ENCODE peak calls at places on chromosomes 2 and 18, in four cellular contexts. One of them, this sample, is unnamed.

GRCh38 chr2:23330214-23330613 is 54.8 kb upstream of the KLHL29 start:
- DNase-seq in GM23248: peak
- DNase-seq in IMR-90: peak
- DNase-seq in heart right ventricle: no peak
- DNase-seq in this sample: no peak

GRCh38 chr2:94956797-94957391 is 68.6 kb upstream of the MAL start:
- DNase-seq in heart right ventricle: peak
- DNase-seq in GM23248: peak
- DNase-seq in IMR-90: peak
- DNase-seq in this sample: no peak

GRCh38 chr18:73150199-73150598 is 282.4 kb upstream of the NETO1 start:
- DNase-seq in IMR-90: no peak
- DNase-seq in heart right ventricle: no peak
- DNase-seq in GM23248: no peak
- DNase-seq in this sample: no peak

GRCh38 chr18:76491436-76491800 is 3.6 kb downstream of the ZNF516 start:
- DNase-seq in IMR-90: peak
- DNase-seq in GM23248: peak
- DNase-seq in heart right ventricle: peak
- DNase-seq in this sample: no peak

GRCh38 chr2:103959174-103960125 is 894.5 kb upstream of the POU3F3 start:
- DNase-seq in heart right ventricle: peak
- DNase-seq in IMR-90: no peak
- DNase-seq in GM23248: peak
- DNase-seq in this sample: no peak

GRCh38 chr2:85674417-85674816 is 6.4 kb upstream of the SFTPB start:
- DNase-seq in heart right ventricle: no peak
- DNase-seq in IMR-90: no peak
- DNase-seq in GM23248: peak
- DNase-seq in this sample: no peak

GRCh38 chr2:120914839-120915521 is 179.3 kb downstream of the GLI2 start:
- DNase-seq in heart right ventricle: peak
- DNase-seq in GM23248: peak
- DNase-seq in IMR-90: peak
- DNase-seq in this sample: no peak

GRCh38 chr2:237998530-237998929 is 31.7 kb downstream of the UBE2F start:
- DNase-seq in IMR-90: peak
- DNase-seq in GM23248: peak
- DNase-seq in heart right ventricle: no peak
- DNase-seq in this sample: no peak

GRCh38 chr2:84427235-84428138 is 31.6 kb downstream of the SUCLG1 start:
- DNase-seq in GM23248: peak
- DNase-seq in IMR-90: peak
- DNase-seq in heart right ventricle: no peak
- DNase-seq in this sample: no peak

GRCh38 chr18:42112657-42113420 is 157.8 kb downstream of the PIK3C3 start:
- DNase-seq in heart right ventricle: no peak
- DNase-seq in GM23248: peak
- DNase-seq in IMR-90: no peak
- DNase-seq in this sample: no peak

GRCh38 chr2:102166189-102166845 is 20.5 kb upstream of the IL1RL2 start:
- DNase-seq in IMR-90: peak
- DNase-seq in heart right ventricle: peak
- DNase-seq in GM23248: peak
- DNase-seq in this sample: no peak

DNA sequence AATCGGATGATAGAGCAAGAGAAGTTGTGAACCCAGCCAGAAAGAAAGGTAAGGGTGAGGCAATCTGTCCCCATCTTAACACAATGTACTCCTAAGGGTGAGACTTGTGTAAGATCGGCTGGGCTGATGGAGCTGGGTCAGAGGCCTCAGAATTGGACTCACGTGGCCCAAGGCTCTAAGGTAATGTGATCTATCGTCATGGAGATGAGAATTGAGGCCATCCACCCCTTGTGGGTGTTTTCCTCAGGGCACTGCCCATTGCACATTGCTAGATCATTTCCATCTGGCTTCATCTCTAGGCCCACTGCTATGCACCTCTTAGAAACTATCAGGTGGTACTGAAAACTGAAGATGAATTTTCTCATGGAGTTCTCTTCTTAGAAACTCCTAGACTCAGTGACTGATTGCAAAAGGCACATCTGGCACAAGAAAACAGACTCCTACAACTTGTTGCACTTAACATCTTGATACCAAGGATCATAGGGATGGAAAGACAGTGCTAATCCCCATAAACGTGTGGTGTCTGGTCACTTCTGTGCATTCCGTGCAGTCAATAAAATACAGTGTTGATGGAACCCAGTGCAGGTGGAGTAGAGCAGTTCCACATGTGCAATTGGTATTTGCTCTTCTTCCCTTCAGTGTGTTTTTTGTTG is 228.9 kb upstream of the FOSL2 start:
- DNase-seq in IMR-90: no peak
- DNase-seq in heart right ventricle: no peak
- DNase-seq in GM23248: no peak
- DNase-seq in this sample: no peak
- H3K27ac ChIP-seq in IMR-90: peak
- H3K27ac ChIP-seq in heart right ventricle: peak
- H3K27ac ChIP-seq in GM23248: no peak
- H3K27ac ChIP-seq in this sample: no peak

GRCh38 chr2:203347375-203347774 is 19.2 kb downstream of the ABI2 start:
- DNase-seq in heart right ventricle: no peak
- DNase-seq in IMR-90: no peak
- DNase-seq in GM23248: no peak
- DNase-seq in this sample: no peak

GRCh38 chr2:203354966-203355365 is 26.8 kb downstream of the ABI2 start:
- DNase-seq in GM23248: no peak
- DNase-seq in heart right ventricle: no peak
- DNase-seq in IMR-90: no peak
- DNase-seq in this sample: no peak

GRCh38 chr2:203352604-203353255 is 24.5 kb downstream of the ABI2 start:
- DNase-seq in heart right ventricle: no peak
- DNase-seq in GM23248: no peak
- DNase-seq in IMR-90: no peak
- DNase-seq in this sample: no peak
- H3K27ac ChIP-seq in heart right ventricle: no peak
- H3K27ac ChIP-seq in GM23248: no peak
- H3K27ac ChIP-seq in IMR-90: no peak
- H3K27ac ChIP-seq in this sample: no peak

GRCh38 chr2:63898839-63899238 is 57.1 kb downstream of the UGP2 start:
- DNase-seq in GM23248: no peak
- DNase-seq in heart right ventricle: no peak
- DNase-seq in IMR-90: no peak
- DNase-seq in this sample: no peak
- H3K27ac ChIP-seq in GM23248: no peak
- H3K27ac ChIP-seq in heart right ventricle: no peak
- H3K27ac ChIP-seq in IMR-90: no peak
- H3K27ac ChIP-seq in this sample: no peak

GRCh38 chr18:48639772-48640432 is 101.1 kb downstream of the CTIF start:
- DNase-seq in heart right ventricle: no peak
- DNase-seq in IMR-90: no peak
- DNase-seq in GM23248: no peak
- DNase-seq in this sample: peak
- H3K27ac ChIP-seq in heart right ventricle: no peak
- H3K27ac ChIP-seq in IMR-90: peak
- H3K27ac ChIP-seq in GM23248: no peak
- H3K27ac ChIP-seq in this sample: no peak

DNA sequence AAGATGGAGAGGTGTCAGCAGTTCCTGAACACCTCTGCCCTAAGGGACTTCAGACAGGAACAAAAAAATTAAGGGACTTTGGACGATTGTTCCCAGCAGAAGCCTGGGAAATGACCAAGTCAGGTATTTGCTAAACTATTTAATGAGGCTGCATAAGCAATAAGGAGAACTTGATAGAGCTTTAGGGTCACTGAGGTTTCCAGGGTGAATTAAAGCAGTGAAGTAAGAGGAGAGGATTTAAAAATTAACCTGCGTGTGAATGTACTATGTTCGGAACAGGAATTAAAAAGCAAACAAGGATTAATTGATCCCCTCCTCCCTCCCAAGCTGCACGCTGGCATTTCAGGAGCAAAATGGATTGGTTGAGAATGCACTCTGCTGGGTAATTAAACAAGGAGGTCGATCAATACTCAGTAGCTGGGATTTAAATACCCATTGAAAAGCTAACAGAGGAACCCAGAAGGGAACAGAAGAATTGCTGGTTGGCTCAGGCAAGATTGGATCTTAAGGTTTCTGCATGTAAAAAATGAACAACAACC is 157.2 kb downstream of the RNF152 start:
- DNase-seq in GM23248: no peak
- DNase-seq in heart right ventricle: no peak
- DNase-seq in IMR-90: no peak
- DNase-seq in this sample: no peak
- H3K27ac ChIP-seq in GM23248: no peak
- H3K27ac ChIP-seq in heart right ventricle: peak
- H3K27ac ChIP-seq in IMR-90: no peak
- H3K27ac ChIP-seq in this sample: no peak

DNA sequence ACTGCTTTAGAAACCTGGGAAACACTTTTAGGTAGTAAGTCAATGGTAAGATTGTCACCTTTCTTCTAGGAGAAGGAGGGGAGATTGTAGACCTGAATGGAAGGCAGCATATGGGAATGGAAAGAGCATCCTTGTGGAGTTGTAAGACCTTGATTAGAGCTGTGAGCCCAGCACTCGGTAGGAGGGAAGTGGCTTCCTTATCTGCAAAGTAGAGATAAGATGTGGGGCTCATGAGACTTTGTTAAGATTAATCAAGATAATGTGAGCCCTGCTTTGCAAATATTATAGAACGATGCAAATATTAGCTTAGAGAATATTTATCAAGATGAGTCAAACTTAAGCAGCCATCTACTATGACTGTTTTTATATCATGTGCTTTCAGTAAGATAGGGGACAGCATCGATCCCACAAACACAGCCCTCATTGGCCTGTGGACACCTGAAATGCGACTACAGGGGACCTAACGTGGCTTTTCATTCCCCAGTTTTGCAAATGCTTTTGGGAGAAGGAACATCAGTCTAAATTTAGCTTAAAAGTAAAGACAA is 243.7 kb downstream of the LTBP1 start:
- DNase-seq in heart right ventricle: no peak
- DNase-seq in GM23248: no peak
- DNase-seq in IMR-90: peak
- DNase-seq in this sample: no peak
- H3K27ac ChIP-seq in heart right ventricle: no peak
- H3K27ac ChIP-seq in GM23248: no peak
- H3K27ac ChIP-seq in IMR-90: no peak
- H3K27ac ChIP-seq in this sample: no peak

GRCh38 chr2:71879509-71880184 is 268.0 kb downstream of the CYP26B1 start:
- DNase-seq in IMR-90: no peak
- DNase-seq in heart right ventricle: no peak
- DNase-seq in GM23248: peak
- DNase-seq in this sample: no peak

GRCh38 chr2:71882949-71883472 is 264.7 kb downstream of the CYP26B1 start:
- DNase-seq in heart right ventricle: peak
- DNase-seq in GM23248: peak
- DNase-seq in IMR-90: peak
- DNase-seq in this sample: no peak

GRCh38 chr2:71882236-71882946 is 265.3 kb downstream of the CYP26B1 start:
- DNase-seq in heart right ventricle: no peak
- DNase-seq in IMR-90: no peak
- DNase-seq in GM23248: no peak
- DNase-seq in this sample: no peak

GRCh38 chr2:71880287-71880686 is 267.4 kb downstream of the CYP26B1 start:
- DNase-seq in IMR-90: no peak
- DNase-seq in heart right ventricle: no peak
- DNase-seq in GM23248: no peak
- DNase-seq in this sample: no peak

GRCh38 chr2:71880846-71881610 is 266.6 kb downstream of the CYP26B1 start:
- DNase-seq in IMR-90: peak
- DNase-seq in heart right ventricle: no peak
- DNase-seq in GM23248: peak
- DNase-seq in this sample: no peak
- H3K27ac ChIP-seq in IMR-90: peak
- H3K27ac ChIP-seq in heart right ventricle: no peak
- H3K27ac ChIP-seq in GM23248: peak
- H3K27ac ChIP-seq in this sample: no peak

This sample was measured in epithelial cell of prostate.